ENCODE peak calls at places on chromosomes 7 and 10, in seven cellular contexts. H, E, N, R, Q, T and C are unnamed samples.

GRCh38 chr10:46540412-46541016 is 15.9 kb downstream of the GPRIN2 start:
- DNase-seq in H (peak), E (no peak), N (no peak), R (no peak), Q (peak), T (no peak), C (peak)

GRCh38 chr10:71334228-71334791 is 15.3 kb downstream of the SLC29A3 start:
- DNase-seq in H (no peak), E (no peak), N (no peak), R (no peak), Q (no peak), T (no peak), C (no peak)

GRCh38 chr10:15879058-15879457 is 18.8 kb upstream of the MINDY3 start:
- DNase-seq in H (no peak), E (no peak), N (peak), R (no peak), Q (no peak), T (no peak), C (no peak)

GRCh38 chr10:4221315-4221714 is 436.3 kb upstream of the KLF6 start:
- DNase-seq in H (no peak), E (no peak), N (no peak), R (no peak), Q (no peak), T (no peak), C (no peak)

GRCh38 chr7:76155938-76156337 is 45.8 kb upstream of the SRRM3 start:
- DNase-seq in H (peak), E (no peak), N (no peak), R (peak), Q (peak), T (no peak), C (no peak)

GRCh38 chr10:11863353-11864105 is 40.4 kb downstream of the PROSER2 start:
- DNase-seq in H (no peak), E (no peak), N (peak), R (no peak), Q (peak), T (no peak), C (no peak)

GRCh38 chr7:55022618-55022985 is 3.8 kb downstream of the EGFR start:
- DNase-seq in H (no peak), E (no peak), N (no peak), R (no peak), Q (no peak), T (no peak), C (no peak)

GRCh38 chr7:44048031-44048795 is 3.7 kb downstream of the DBNL start:
- DNase-seq in H (no peak), E (no peak), N (no peak), R (peak), Q (peak), T (no peak), C (no peak)

GRCh38 chr10:63368365-63368764 is 97.4 kb downstream of the JMJD1C start:
- DNase-seq in H (no peak), E (no peak), N (no peak), R (no peak), Q (no peak), T (no peak), C (no peak)

DNA sequence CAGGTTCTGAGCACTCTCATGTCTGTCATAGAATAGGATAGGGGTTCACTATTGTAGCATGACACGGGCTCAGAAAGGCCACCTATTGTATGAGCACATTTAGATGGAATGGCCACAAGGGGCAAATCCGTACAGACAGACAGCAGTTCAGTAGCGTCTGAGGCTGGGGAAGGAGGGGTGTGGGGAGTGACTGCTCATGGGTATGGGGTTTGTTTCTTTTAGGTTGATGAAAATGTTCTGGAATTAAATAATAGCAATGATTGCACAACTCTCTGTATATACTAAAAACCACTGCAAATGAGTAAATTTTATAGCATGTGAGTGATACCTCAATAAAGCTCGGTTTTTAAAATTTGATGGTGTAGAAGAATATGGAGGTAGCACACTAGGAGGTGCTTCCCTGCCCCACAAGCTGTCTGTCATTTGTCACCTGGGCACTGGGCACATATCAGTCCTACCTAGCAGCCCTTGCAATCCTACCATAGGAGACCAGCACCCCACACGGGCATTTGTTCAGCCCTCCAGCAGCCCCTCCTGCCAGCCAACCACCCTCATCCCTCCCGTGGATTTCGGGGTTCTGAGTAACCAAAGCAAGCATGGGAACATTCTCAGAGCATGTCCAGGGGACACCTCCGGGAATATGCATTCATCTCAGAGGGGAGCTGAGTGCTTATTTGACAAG is 35.2 kb downstream of the KCNMA1 start:
- DNase-seq in H (no peak), E (no peak), N (no peak), R (no peak), Q (no peak), T (no peak), C (no peak)
- TF ChIP-seq CTCF in H (no peak), E (no peak), N (no peak), R (no peak), Q (no peak), T (no peak), C (peak)

GRCh38 chr7:45939574-45939973 is 18.5 kb upstream of the IGFBP3 start:
- DNase-seq in H (no peak), E (no peak), N (no peak), R (no peak), Q (no peak), T (no peak), C (no peak)

GRCh38 chr7:45937862-45938261 is 16.8 kb upstream of the IGFBP3 start:
- DNase-seq in H (no peak), E (no peak), N (no peak), R (no peak), Q (no peak), T (no peak), C (no peak)

GRCh38 chr7:45940939-45941338 is 19.9 kb upstream of the IGFBP3 start:
- DNase-seq in H (no peak), E (no peak), N (no peak), R (no peak), Q (no peak), T (no peak), C (no peak)

GRCh38 chr7:45937301-45937700 is 16.2 kb upstream of the IGFBP3 start:
- DNase-seq in H (no peak), E (no peak), N (no peak), R (no peak), Q (no peak), T (no peak), C (no peak)

GRCh38 chr7:45938626-45939302 is 17.7 kb upstream of the IGFBP3 start:
- DNase-seq in H (no peak), E (no peak), N (no peak), R (no peak), Q (no peak), T (no peak), C (no peak)
- TF ChIP-seq CTCF in H (no peak), E (no peak), N (no peak), R (no peak), Q (no peak), T (no peak), C (peak)

DNA sequence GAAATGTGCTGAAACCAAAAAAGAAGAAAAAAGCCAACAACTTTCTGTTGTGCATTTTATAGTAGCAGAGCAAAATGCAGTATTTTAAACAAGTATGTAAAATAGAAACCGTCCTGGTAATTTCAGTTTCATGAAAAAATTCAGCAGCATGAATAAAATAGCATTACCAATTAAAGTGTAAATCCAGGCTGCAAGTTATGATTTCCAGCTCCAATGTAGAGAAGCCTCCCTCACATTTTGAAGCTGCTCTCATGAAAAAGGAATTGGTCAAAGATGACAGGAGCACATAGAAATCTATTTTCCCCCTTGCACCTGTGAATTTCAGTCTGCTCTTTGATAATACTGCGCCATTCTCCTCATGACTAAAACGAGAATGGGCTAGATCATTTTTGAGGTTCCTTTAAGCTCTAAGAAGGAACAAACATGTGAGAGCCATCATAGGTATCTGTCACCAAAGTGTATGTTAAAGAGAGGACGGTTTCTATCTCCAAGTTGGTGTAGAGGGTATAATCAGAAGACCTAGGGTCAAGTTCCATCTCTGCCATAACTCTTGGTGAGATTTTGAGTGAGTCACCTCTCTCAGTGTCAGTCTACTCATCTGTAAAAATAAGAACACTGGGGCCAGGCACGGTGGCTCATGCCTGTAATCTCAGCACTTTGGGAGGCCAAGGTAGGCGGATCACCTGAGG is 107.5 kb downstream of the MTPAP start:
- DNase-seq in H (no peak), E (no peak), N (no peak), R (no peak), Q (no peak), T (no peak), C (no peak)
- TF ChIP-seq CTCF in H (no peak), E (no peak), N (no peak), R (peak), Q (no peak), T (no peak), C (peak)

GRCh38 chr7:113314594-113314993 is 196.2 kb upstream of the SMIM30 start:
- DNase-seq in H (no peak), E (no peak), N (no peak), R (no peak), Q (no peak), T (no peak), C (no peak)
- TF ChIP-seq CTCF in H (no peak), E (no peak), N (no peak), R (no peak), Q (no peak), T (no peak), C (no peak)

DNA sequence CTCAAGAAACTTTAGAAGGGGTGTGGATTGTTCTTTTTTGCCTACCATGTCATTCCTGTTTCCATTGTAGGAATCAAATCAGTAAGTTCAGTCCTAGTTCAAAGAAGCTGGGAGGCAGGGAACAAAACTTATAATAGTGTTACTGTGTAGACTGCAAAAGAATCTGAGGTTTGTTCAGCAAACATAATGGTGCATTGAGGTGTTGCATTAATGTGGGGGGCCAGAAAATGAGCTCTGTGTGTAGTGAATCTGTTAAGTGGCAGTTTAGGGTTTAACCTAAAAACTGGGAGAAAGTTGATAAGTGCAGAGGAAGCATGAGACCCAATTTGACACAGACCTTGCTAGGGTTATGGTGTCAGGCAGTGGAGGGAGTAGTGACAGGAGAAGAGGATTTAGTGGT is 197.7 kb downstream of the SUGCT start:
- DNase-seq in H (no peak), E (no peak), N (no peak), R (no peak), Q (no peak), T (no peak), C (no peak)
- TF ChIP-seq CTCF in H (no peak), E (no peak), N (no peak), R (no peak), Q (no peak), T (no peak), C (no peak)

DNA sequence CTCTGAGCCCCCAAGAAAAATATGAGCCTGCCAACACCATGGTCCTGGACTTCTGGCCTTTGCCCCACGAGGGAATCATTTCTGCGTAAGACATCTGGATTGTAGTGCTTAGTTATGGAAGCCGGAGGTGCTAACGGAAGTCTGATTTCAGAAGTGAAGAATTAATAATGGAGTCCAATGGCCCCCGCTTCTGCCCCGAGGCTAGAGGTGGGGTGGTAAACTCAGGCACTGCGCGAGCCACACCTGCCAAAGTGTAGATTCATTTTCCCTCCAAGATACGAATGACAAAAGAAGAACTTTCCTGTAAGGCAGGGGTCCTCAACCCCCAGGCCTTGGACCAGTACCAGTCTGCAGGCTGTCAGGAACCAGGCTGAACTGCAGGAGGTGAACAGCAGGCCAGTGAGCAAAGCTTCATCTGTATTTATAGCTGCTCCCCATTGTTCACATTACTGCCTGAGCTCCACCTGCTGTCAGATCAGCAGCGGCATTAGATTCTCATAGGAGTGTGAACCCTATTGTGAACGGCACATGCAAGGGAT is 22.3 kb downstream of the CNPY1 start:
- DNase-seq in H (no peak), E (no peak), N (no peak), R (no peak), Q (no peak), T (no peak), C (no peak)
- TF ChIP-seq CTCF in H (no peak), E (no peak), N (peak), R (peak), Q (no peak), T (no peak), C (no peak)

GRCh38 chr10:57169597-57169996 is 808.5 kb upstream of the ZWINT start:
- DNase-seq in H (no peak), E (no peak), N (no peak), R (no peak), Q (no peak), T (no peak), C (no peak)
- TF ChIP-seq CTCF in H (no peak), E (no peak), N (no peak), R (no peak), Q (no peak), T (no peak), C (no peak)

DNA sequence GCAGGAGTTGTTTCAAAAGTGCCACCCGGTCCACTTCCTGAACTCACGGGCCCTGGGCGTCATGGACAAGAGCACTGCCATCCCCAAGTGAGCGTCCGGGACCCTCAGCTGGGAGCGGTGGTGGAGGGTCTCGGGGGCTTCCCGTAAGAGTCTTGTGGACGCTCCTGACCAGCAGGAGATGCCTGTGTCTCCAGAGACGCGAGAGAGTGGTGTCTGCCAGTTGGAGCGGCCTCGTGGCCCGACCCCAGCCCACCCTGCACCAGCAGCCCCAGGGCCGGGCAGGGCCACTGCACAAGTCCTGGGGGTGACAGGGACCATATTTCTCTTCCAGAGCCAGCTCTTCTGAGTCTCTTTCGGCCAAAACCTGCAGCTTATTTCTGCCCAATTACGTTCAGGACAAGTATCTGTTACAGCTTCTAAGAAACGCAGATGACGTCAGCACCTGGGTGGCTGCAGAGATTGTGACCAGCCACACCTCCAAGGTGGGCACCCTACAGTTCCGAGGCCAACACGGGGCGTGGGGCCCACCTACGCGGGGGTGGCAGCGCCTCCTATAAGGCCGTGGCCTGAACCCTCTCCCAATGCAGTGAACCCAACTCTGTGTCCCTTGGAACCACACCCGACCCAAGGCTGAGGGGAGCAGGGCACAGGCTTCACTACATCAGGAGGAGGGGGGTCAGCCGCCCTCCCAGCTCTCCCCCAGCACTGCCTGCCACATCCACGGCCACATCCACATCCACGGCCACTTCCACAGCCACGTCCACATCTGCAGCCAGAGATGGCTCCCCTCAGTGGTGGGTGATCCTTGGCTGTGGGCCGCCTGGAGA is 16.2 kb upstream of the UTF1 start:
- DNase-seq in H (no peak), E (no peak), N (no peak), R (no peak), Q (no peak), T (no peak), C (peak)
- TF ChIP-seq CTCF in H (no peak), E (no peak), N (no peak), R (no peak), Q (no peak), T (no peak), C (no peak)

DNA sequence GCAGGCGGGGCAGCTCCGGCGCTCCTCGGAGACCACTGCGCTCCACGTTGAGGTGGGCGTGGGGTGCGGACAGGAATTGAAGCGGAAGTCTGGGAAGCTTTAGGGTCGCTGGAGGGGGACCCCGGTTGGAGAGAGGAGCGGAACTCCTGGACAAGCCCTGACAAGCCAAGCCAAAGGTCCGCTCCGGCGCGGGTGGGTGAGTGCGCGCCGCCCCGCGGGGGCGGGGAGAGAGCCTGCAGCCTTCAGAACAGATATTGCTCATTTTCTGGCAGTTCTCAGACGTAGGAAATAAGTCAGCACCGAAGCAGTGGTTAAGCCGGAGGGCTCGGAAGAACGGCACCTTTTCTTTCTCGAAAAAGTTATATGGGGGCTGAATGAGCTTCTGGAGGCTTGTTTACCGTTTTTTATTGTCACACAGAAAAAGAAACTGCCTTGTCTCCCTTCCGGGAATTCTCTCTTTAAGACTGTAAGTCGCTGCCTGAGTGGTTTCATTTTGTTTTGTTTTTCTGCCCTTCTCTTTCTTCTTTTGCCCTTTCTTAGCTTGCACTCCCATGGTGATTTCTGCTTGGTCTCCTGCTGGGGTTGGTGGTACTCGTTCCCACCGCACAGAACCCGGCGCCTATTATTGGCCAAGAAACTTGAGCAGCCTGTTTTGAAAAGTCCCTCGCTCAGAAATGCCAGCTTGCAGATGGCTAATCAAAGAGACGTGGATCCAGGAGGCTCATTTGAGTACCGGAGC is 732 bp downstream of the FAS start:
- DNase-seq in H (peak), E (peak), N (peak), R (peak), Q (peak), T (peak), C (peak)
- TF ChIP-seq CTCF in H (no peak), E (no peak), N (no peak), R (peak), Q (no peak), T (no peak), C (peak)